ENCODE peak calls at places on chromosomes 7 and 10, in six cellular contexts. One of them, this sample, is unnamed.

GRCh38 chr10:16919076-16919972 is 102.1 kb upstream of the RSU1 start:
- DNase-seq in Caco-2: no peak
- DNase-seq in WERI-Rb-1: no peak
- DNase-seq in AG09309: no peak
- DNase-seq in astrocyte of the spinal cord: no peak
- DNase-seq in A673: no peak
- DNase-seq in this sample: no peak

GRCh38 chr10:115001506-115002381 is 63.7 kb downstream of the TRUB1 start:
- DNase-seq in A673: no peak
- DNase-seq in WERI-Rb-1: no peak
- DNase-seq in AG09309: no peak
- DNase-seq in Caco-2: no peak
- DNase-seq in astrocyte of the spinal cord: peak; percentile 13
- DNase-seq in this sample: no peak

GRCh38 chr7:34207810-34208209 is 302.5 kb downstream of the BMPER start:
- DNase-seq in A673: no peak
- DNase-seq in WERI-Rb-1: no peak
- DNase-seq in AG09309: no peak
- DNase-seq in astrocyte of the spinal cord: no peak
- DNase-seq in Caco-2: no peak
- DNase-seq in this sample: no peak

GRCh38 chr7:41955475-41956243 is 252.8 kb upstream of the INHBA start:
- DNase-seq in WERI-Rb-1: peak; percentile 63
- DNase-seq in Caco-2: no peak
- DNase-seq in A673: peak; percentile 99
- DNase-seq in AG09309: peak; percentile 98
- DNase-seq in astrocyte of the spinal cord: peak; percentile 100
- DNase-seq in this sample: peak; percentile 100

GRCh38 chr10:24418532-24418931 is 209.6 kb downstream of the KIAA1217 start:
- DNase-seq in Caco-2: no peak
- DNase-seq in AG09309: no peak
- DNase-seq in astrocyte of the spinal cord: no peak
- DNase-seq in WERI-Rb-1: no peak
- DNase-seq in A673: peak; percentile 66
- DNase-seq in this sample: no peak

GRCh38 chr7:52944916-52945315 is 90.5 kb upstream of the POM121L12 start:
- DNase-seq in WERI-Rb-1: no peak
- DNase-seq in astrocyte of the spinal cord: peak; percentile 71
- DNase-seq in AG09309: no peak
- DNase-seq in A673: no peak
- DNase-seq in Caco-2: no peak
- DNase-seq in this sample: no peak

GRCh38 chr10:3172081-3172445 is 519 bp downstream of the PITRM1 start:
- DNase-seq in WERI-Rb-1: no peak
- DNase-seq in A673: no peak
- DNase-seq in Caco-2: no peak
- DNase-seq in AG09309: peak; percentile 32
- DNase-seq in astrocyte of the spinal cord: peak; percentile 84
- DNase-seq in this sample: peak; percentile 40

GRCh38 chr7:873367-874002 is 2.9 kb upstream of the GET4 start:
- DNase-seq in astrocyte of the spinal cord: peak; percentile 82
- DNase-seq in WERI-Rb-1: peak; percentile 78
- DNase-seq in AG09309: peak; percentile 10
- DNase-seq in A673: peak; percentile 92
- DNase-seq in Caco-2: peak; percentile 89
- DNase-seq in this sample: peak; percentile 44

GRCh38 chr10:30058111-30058510 is 1.3 kb downstream of the JCAD start:
- DNase-seq in AG09309: no peak
- DNase-seq in WERI-Rb-1: no peak
- DNase-seq in A673: no peak
- DNase-seq in Caco-2: no peak
- DNase-seq in astrocyte of the spinal cord: no peak
- DNase-seq in this sample: no peak

GRCh38 chr7:117034851-117035462 is 81.7 kb downstream of the ST7 start:
- DNase-seq in astrocyte of the spinal cord: no peak
- DNase-seq in Caco-2: no peak
- DNase-seq in WERI-Rb-1: no peak
- DNase-seq in AG09309: no peak
- DNase-seq in A673: peak; percentile 22
- DNase-seq in this sample: no peak

GRCh38 chr10:42690449-42691360 is 52.3 kb upstream of the ZNF33B start:
- DNase-seq in WERI-Rb-1: peak; percentile 20
- DNase-seq in Caco-2: peak; percentile 24
- DNase-seq in AG09309: no peak
- DNase-seq in astrocyte of the spinal cord: no peak
- DNase-seq in A673: peak; percentile 2
- DNase-seq in this sample: no peak

GRCh38 chr10:1938317-1938716 is 201.0 kb upstream of the ADARB2 start:
- DNase-seq in A673: no peak
- DNase-seq in AG09309: no peak
- DNase-seq in astrocyte of the spinal cord: no peak
- DNase-seq in WERI-Rb-1: no peak
- DNase-seq in Caco-2: no peak
- DNase-seq in this sample: no peak

GRCh38 chr7:4830176-4830575 is 31.7 kb downstream of the PAPOLB start:
- DNase-seq in WERI-Rb-1: peak; percentile 93
- DNase-seq in A673: peak; percentile 86
- DNase-seq in AG09309: no peak
- DNase-seq in Caco-2: peak; percentile 78
- DNase-seq in astrocyte of the spinal cord: peak; percentile 55
- DNase-seq in this sample: peak; percentile 23

GRCh38 chr10:22648547-22648961 is 65.8 kb downstream of the PIP4K2A start:
- DNase-seq in AG09309: peak; percentile 64
- DNase-seq in astrocyte of the spinal cord: peak; percentile 58
- DNase-seq in Caco-2: no peak
- DNase-seq in A673: peak; percentile 79
- DNase-seq in WERI-Rb-1: no peak
- DNase-seq in this sample: peak; percentile 74

GRCh38 chr10:12481956-12482355 is 132.6 kb downstream of the CAMK1D start:
- DNase-seq in WERI-Rb-1: peak; percentile 45
- DNase-seq in A673: peak; percentile 75
- DNase-seq in Caco-2: no peak
- DNase-seq in AG09309: no peak
- DNase-seq in astrocyte of the spinal cord: no peak
- DNase-seq in this sample: no peak

GRCh38 chr10:29378106-29378505 is 89.2 kb downstream of the LYZL1 start:
- DNase-seq in A673: no peak
- DNase-seq in WERI-Rb-1: no peak
- DNase-seq in AG09309: no peak
- DNase-seq in astrocyte of the spinal cord: no peak
- DNase-seq in Caco-2: no peak
- DNase-seq in this sample: no peak

GRCh38 chr10:11724938-11725776 is 17.0 kb upstream of the ECHDC3 start:
- DNase-seq in WERI-Rb-1: peak; percentile 8
- DNase-seq in AG09309: peak; percentile 42
- DNase-seq in astrocyte of the spinal cord: peak; percentile 63
- DNase-seq in Caco-2: peak; percentile 75
- DNase-seq in A673: peak; percentile 85
- DNase-seq in this sample: peak; percentile 58

GRCh38 chr10:1629326-1630036 is 107.8 kb downstream of the ADARB2 start:
- DNase-seq in Caco-2: no peak
- DNase-seq in A673: no peak
- DNase-seq in astrocyte of the spinal cord: no peak
- DNase-seq in AG09309: no peak
- DNase-seq in WERI-Rb-1: no peak
- DNase-seq in this sample: no peak

GRCh38 chr10:660980-661890 is 28.2 kb downstream of the DIP2C start:
- DNase-seq in WERI-Rb-1: no peak
- DNase-seq in AG09309: no peak
- DNase-seq in astrocyte of the spinal cord: no peak
- DNase-seq in A673: no peak
- DNase-seq in Caco-2: no peak
- DNase-seq in this sample: no peak

GRCh38 chr10:35089641-35090161 is 440 bp downstream of the CUL2 start:
- DNase-seq in astrocyte of the spinal cord: peak; percentile 9
- DNase-seq in Caco-2: peak; percentile 21
- DNase-seq in A673: peak; percentile 18
- DNase-seq in AG09309: no peak
- DNase-seq in WERI-Rb-1: no peak
- DNase-seq in this sample: no peak

GRCh38 chr10:124739119-124739921 is 4.9 kb downstream of the FAM53B start:
- DNase-seq in A673: no peak
- DNase-seq in AG09309: no peak
- DNase-seq in astrocyte of the spinal cord: no peak
- DNase-seq in Caco-2: no peak
- DNase-seq in WERI-Rb-1: no peak
- DNase-seq in this sample: no peak

GRCh38 chr10:124739996-124740373 is 4.2 kb downstream of the FAM53B start:
- DNase-seq in astrocyte of the spinal cord: no peak
- DNase-seq in A673: no peak
- DNase-seq in AG09309: no peak
- DNase-seq in WERI-Rb-1: no peak
- DNase-seq in Caco-2: no peak
- DNase-seq in this sample: peak; percentile 15

GRCh38 chr10:124741922-124742417 is 2.2 kb downstream of the FAM53B start:
- DNase-seq in AG09309: no peak
- DNase-seq in astrocyte of the spinal cord: no peak
- DNase-seq in WERI-Rb-1: no peak
- DNase-seq in A673: no peak
- DNase-seq in Caco-2: no peak
- DNase-seq in this sample: no peak

GRCh38 chr10:124741281-124741921 is 2.8 kb downstream of the FAM53B start:
- DNase-seq in Caco-2: peak; percentile 76
- DNase-seq in A673: peak; percentile 80
- DNase-seq in astrocyte of the spinal cord: peak; percentile 75
- DNase-seq in AG09309: no peak
- DNase-seq in WERI-Rb-1: peak; percentile 80
- DNase-seq in this sample: peak; percentile 53

DNA sequence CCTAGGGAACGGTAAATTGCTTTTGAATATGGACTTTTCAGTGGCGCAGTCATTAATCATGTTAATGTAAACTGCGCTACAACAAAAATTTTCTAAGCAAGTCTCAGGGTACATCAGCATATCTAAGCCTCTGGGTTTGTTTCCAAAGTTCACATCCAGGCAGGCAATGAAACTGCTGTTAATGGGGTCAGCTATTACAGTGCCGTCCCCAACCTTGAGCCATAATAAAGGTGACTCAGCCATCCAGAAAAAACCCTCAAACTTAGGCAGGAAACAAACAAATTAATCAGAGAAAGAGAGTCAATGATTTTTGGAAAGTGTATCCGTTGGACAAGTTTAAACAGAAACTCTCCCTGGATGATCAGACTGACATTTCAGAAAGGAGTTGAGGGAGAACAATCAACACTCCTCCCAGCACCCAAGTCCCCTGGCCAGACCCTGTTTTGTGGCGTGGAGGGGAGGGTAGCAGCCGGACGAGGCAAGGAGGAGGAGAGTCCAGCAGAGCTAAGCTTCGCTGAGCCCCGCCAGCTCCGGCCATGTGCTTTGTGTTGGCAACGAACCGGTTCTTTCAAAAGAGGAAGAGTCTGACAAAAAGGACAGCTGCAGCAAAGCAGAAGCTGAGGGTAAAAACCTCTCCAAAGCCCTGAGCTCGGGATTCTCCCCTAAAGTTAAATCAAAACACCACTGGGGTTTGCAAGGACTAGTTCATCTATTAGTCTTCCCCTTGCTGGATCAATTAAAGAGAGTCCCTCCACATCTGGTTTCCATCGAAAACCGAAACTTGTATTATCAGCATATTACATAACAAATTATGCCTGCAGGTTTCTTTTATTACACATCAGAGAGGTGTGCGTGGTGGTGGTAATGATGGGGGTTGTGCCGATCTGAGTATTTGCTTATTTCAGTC is 3.6 kb downstream of the FAM53B start:
- DNase-seq in A673: no peak
- DNase-seq in AG09309: no peak
- DNase-seq in WERI-Rb-1: no peak
- DNase-seq in Caco-2: no peak
- DNase-seq in astrocyte of the spinal cord: no peak
- DNase-seq in this sample: peak; percentile 20
- H3K4me3 ChIP-seq in A673: no peak overlapping the region
- H3K4me3 ChIP-seq in AG09309: peak overlapping the region; percentile 32
- H3K4me3 ChIP-seq in WERI-Rb-1: no peak overlapping the region
- H3K4me3 ChIP-seq in Caco-2: no peak overlapping the region
- H3K4me3 ChIP-seq in astrocyte of the spinal cord: no peak overlapping the region
- H3K4me3 ChIP-seq in this sample: no peak overlapping the region

GRCh38 chr10:58393317-58393716 is 8.1 kb downstream of the TFAM start:
- DNase-seq in AG09309: no peak
- DNase-seq in WERI-Rb-1: no peak
- DNase-seq in astrocyte of the spinal cord: no peak
- DNase-seq in Caco-2: no peak
- DNase-seq in A673: no peak
- DNase-seq in this sample: no peak
- TF ChIP-seq CTCF in AG09309: no peak
- TF ChIP-seq CTCF in WERI-Rb-1: no peak
- TF ChIP-seq CTCF in astrocyte of the spinal cord: no peak
- TF ChIP-seq CTCF in Caco-2: no peak
- TF ChIP-seq CTCF in A673: peak; percentile 29
- TF ChIP-seq CTCF in this sample: no peak

GRCh38 chr10:100746413-100746931 is 1.1 kb downstream of the PAX2 start:
- DNase-seq in A673: no peak
- DNase-seq in astrocyte of the spinal cord: no peak
- DNase-seq in WERI-Rb-1: no peak
- DNase-seq in Caco-2: no peak
- DNase-seq in AG09309: no peak
- DNase-seq in this sample: no peak
- H3K4me3 ChIP-seq in A673: no peak overlapping the region
- H3K4me3 ChIP-seq in astrocyte of the spinal cord: no peak overlapping the region
- H3K4me3 ChIP-seq in WERI-Rb-1: no peak overlapping the region
- H3K4me3 ChIP-seq in Caco-2: no peak overlapping the region
- H3K4me3 ChIP-seq in AG09309: no peak overlapping the region
- H3K4me3 ChIP-seq in this sample: no peak overlapping the region

GRCh38 chr10:103665439-103665838 is 171.9 kb downstream of the NEURL1 start:
- DNase-seq in A673: no peak
- DNase-seq in AG09309: no peak
- DNase-seq in WERI-Rb-1: no peak
- DNase-seq in Caco-2: no peak
- DNase-seq in astrocyte of the spinal cord: no peak
- DNase-seq in this sample: no peak

GRCh38 chr10:103666109-103666508 is 172.6 kb downstream of the NEURL1 start:
- DNase-seq in astrocyte of the spinal cord: no peak
- DNase-seq in WERI-Rb-1: peak; percentile 57
- DNase-seq in Caco-2: no peak
- DNase-seq in AG09309: no peak
- DNase-seq in A673: peak; percentile 54
- DNase-seq in this sample: no peak

GRCh38 chr10:103661198-103661950 is 167.9 kb downstream of the NEURL1 start:
- DNase-seq in Caco-2: no peak
- DNase-seq in WERI-Rb-1: no peak
- DNase-seq in A673: peak; percentile 91
- DNase-seq in astrocyte of the spinal cord: peak; percentile 84
- DNase-seq in AG09309: peak; percentile 85
- DNase-seq in this sample: peak; percentile 71

GRCh38 chr10:103661951-103662405 is 168.5 kb downstream of the NEURL1 start:
- DNase-seq in A673: no peak
- DNase-seq in WERI-Rb-1: no peak
- DNase-seq in astrocyte of the spinal cord: no peak
- DNase-seq in Caco-2: no peak
- DNase-seq in AG09309: no peak
- DNase-seq in this sample: no peak

GRCh38 chr10:103663802-103664201 is 170.3 kb downstream of the NEURL1 start:
- DNase-seq in WERI-Rb-1: no peak
- DNase-seq in Caco-2: no peak
- DNase-seq in AG09309: no peak
- DNase-seq in astrocyte of the spinal cord: no peak
- DNase-seq in A673: peak; percentile 73
- DNase-seq in this sample: no peak
- TF ChIP-seq CTCF in WERI-Rb-1: no peak
- TF ChIP-seq CTCF in Caco-2: no peak
- TF ChIP-seq CTCF in AG09309: no peak
- TF ChIP-seq CTCF in astrocyte of the spinal cord: no peak
- TF ChIP-seq CTCF in A673: no peak
- TF ChIP-seq CTCF in this sample: no peak